ENCODE peak calls at places on chromosomes 5 and 9, in nine cellular contexts. D is endothelial cell; E is IMR-90; L is hepatic stellate cell; U is NCI-H1694; K is K562; W is amniotic stem cell; A is activated CD4-positive, CD25-positive, alpha-beta regulatory T cell; J is GM04503. V is an unnamed sample.

GRCh38 chr9:114002986-114003740 is 74.9 kb downstream of the AMBP start:
- DNase-seq in U (no peak), E (no peak), A (no peak), L (no peak), K (no peak), D (peak), J (no peak), W (no peak), V (no peak)

GRCh38 chr9:27272103-27272502 is 24.8 kb downstream of the EQTN start:
- DNase-seq in A (no peak), W (no peak), L (no peak), U (no peak), J (no peak), K (no peak), E (no peak), D (no peak), V (no peak)

GRCh38 chr5:113099822-113100221 is 123.2 kb downstream of the DCP2 start:
- DNase-seq in U (no peak), W (no peak), J (no peak), K (no peak), D (no peak), A (no peak), E (no peak), L (no peak), V (no peak)

GRCh38 chr9:8160787-8161186 is 361.2 kb upstream of the DMAC1 start:
- DNase-seq in D (no peak), E (no peak), J (no peak), W (no peak), L (no peak), U (no peak), K (no peak), A (no peak), V (no peak)

GRCh38 chr5:131679911-131680310 is 44.9 kb upstream of the RAPGEF6 start:
- DNase-seq in L (no peak), U (no peak), W (peak), J (peak), K (no peak), A (no peak), D (no peak), E (peak), V (no peak)

GRCh38 chr5:61332891-61333350 is 863 bp downstream of the ZSWIM6 start:
- DNase-seq in E (peak), W (no peak), A (peak), K (peak), D (peak), U (no peak), L (peak), J (no peak), V (no peak)

GRCh38 chr9:105117111-105117682 is 127.3 kb upstream of the SLC44A1 start:
- DNase-seq in D (no peak), U (no peak), A (no peak), K (no peak), L (no peak), E (no peak), W (no peak), J (no peak), V (no peak)

GRCh38 chr5:140764177-140765020 is 21.5 kb upstream of the PCDHA1 start:
- DNase-seq in D (no peak), E (no peak), L (no peak), J (no peak), A (no peak), W (no peak), K (no peak), U (no peak), V (no peak)

GRCh38 chr9:84899326-84899725 is 229.8 kb downstream of the NTRK2 start:
- DNase-seq in K (no peak), E (no peak), L (no peak), A (no peak), D (no peak), U (no peak), J (no peak), W (no peak), V (no peak)

GRCh38 chr5:150729859-150730258 is 29.0 kb downstream of the DCTN4 start:
- DNase-seq in L (no peak), W (no peak), K (no peak), J (no peak), A (no peak), U (no peak), D (no peak), E (peak), V (no peak)

GRCh38 chr9:89612566-89613278 is 7.9 kb downstream of the GADD45G start:
- DNase-seq in K (no peak), L (no peak), D (no peak), U (no peak), A (no peak), E (no peak), J (no peak), W (no peak), V (no peak)

GRCh38 chr5:143471666-143472411 is 68.4 kb upstream of the NR3C1 start:
- DNase-seq in E (peak), K (no peak), D (no peak), J (no peak), A (no peak), U (no peak), L (no peak), W (no peak), V (no peak)

GRCh38 chr5:35145671-35146317 is 84.5 kb downstream of the PRLR start:
- DNase-seq in K (no peak), A (no peak), W (no peak), U (no peak), L (no peak), D (no peak), J (no peak), E (peak), V (no peak)

GRCh38 chr5:151825445-151825844 is 53.7 kb downstream of the G3BP1 start:
- DNase-seq in D (peak), U (peak), K (peak), W (peak), J (no peak), A (peak), L (peak), E (peak), V (peak)

GRCh38 chr5:54186912-54187445 is 123.4 kb downstream of the ARL15 start:
- DNase-seq in E (no peak), L (no peak), W (no peak), U (no peak), A (no peak), J (no peak), K (no peak), D (no peak), V (no peak)

GRCh38 chr5:154199263-154199662 is 8.7 kb downstream of the GALNT10 start:
- DNase-seq in D (no peak), K (peak), J (no peak), A (no peak), L (peak), U (no peak), W (no peak), E (no peak), V (no peak)

GRCh38 chr5:132205385-132206125 is 22.1 kb downstream of the P4HA2 start:
- DNase-seq in A (no peak), E (peak), U (peak), L (no peak), D (no peak), J (no peak), W (no peak), K (no peak), V (no peak)

GRCh38 chr9:68690088-68690487 is 15.0 kb upstream of the PIP5K1B start:
- DNase-seq in W (no peak), A (no peak), J (no peak), L (no peak), D (no peak), E (no peak), K (no peak), U (no peak), V (no peak)

GRCh38 chr9:132591244-132591643 is 8.8 kb downstream of the BARHL1 start:
- DNase-seq in L (no peak), W (no peak), J (no peak), D (no peak), U (no peak), E (no peak), K (no peak), A (no peak), V (no peak)

GRCh38 chr5:154868702-154869101 is 10.3 kb downstream of the CNOT8 start:
- DNase-seq in K (no peak), E (peak), D (no peak), J (no peak), A (no peak), W (no peak), L (no peak), U (no peak), V (no peak)

GRCh38 chr5:179912951-179913350 is 5.3 kb upstream of the TBC1D9B start:
- DNase-seq in J (no peak), L (no peak), A (no peak), D (no peak), W (no peak), K (no peak), E (no peak), U (no peak), V (no peak)

GRCh38 chr9:89923961-89924504 is 319.2 kb downstream of the GADD45G start:
- DNase-seq in D (no peak), A (no peak), J (no peak), W (no peak), E (no peak), L (no peak), U (no peak), K (no peak), V (no peak)

GRCh38 chr5:108726446-108727091 is 21.1 kb upstream of the FER start:
- DNase-seq in A (no peak), L (no peak), U (no peak), J (no peak), W (no peak), E (peak), D (no peak), K (peak), V (no peak)

GRCh38 chr5:35947085-35947484 is 8.7 kb upstream of the CAPSL start:
- DNase-seq in J (no peak), W (no peak), A (no peak), U (no peak), L (no peak), E (no peak), K (no peak), D (no peak), V (no peak)

GRCh38 chr9:74942801-74943200 is 9.9 kb downstream of the C9orf40 start:
- DNase-seq in A (no peak), E (peak), D (no peak), W (no peak), U (no peak), J (no peak), L (no peak), K (no peak), V (no peak)

GRCh38 chr9:137129456-137130175 is 9.3 kb upstream of the GRIN1 start:
- DNase-seq in A (peak), U (peak), L (peak), D (peak), W (peak), E (peak), J (peak), K (peak), V (peak)

GRCh38 chr9:127715443-127716337 is at the start of the genes PTRH1 and TTC16:
- DNase-seq in K (peak), D (peak), W (peak), J (peak), U (peak), L (peak), A (peak), E (peak), V (peak)

GRCh38 chr5:126031989-126032716 is 391.1 kb upstream of the GRAMD2B start:
- DNase-seq in A (no peak), U (no peak), D (no peak), W (peak), E (peak), J (no peak), K (no peak), L (peak), V (no peak)

GRCh38 chr9:85089188-85089969 is 419.9 kb downstream of the NTRK2 start:
- DNase-seq in W (no peak), D (no peak), E (no peak), L (no peak), A (no peak), J (no peak), K (no peak), U (no peak), V (no peak)

GRCh38 chr5:134043793-134044525 is 39.2 kb upstream of the VDAC1 start:
- DNase-seq in W (no peak), E (no peak), L (no peak), D (no peak), A (no peak), K (no peak), J (no peak), U (no peak), V (no peak)

GRCh38 chr5:10635861-10636350 is 72.0 kb downstream of the ANKRD33B start:
- DNase-seq in L (no peak), W (no peak), A (no peak), U (no peak), E (no peak), J (no peak), D (no peak), K (no peak), V (no peak)

GRCh38 chr9:123609844-123610243 is 253.8 kb downstream of the CRB2 start:
- DNase-seq in K (no peak), L (no peak), J (no peak), A (no peak), W (no peak), D (no peak), E (no peak), U (no peak), V (no peak)

GRCh38 chr5:1112596-1113331 is 901 bp upstream of the SLC12A7 start:
- DNase-seq in A (no peak), D (no peak), E (no peak), U (no peak), J (no peak), K (no peak), W (no peak), L (no peak), V (no peak)

GRCh38 chr9:34520096-34520495 is 2.7 kb downstream of the ENHO start:
- DNase-seq in K (no peak), U (no peak), J (no peak), A (no peak), W (no peak), L (no peak), E (no peak), D (no peak), V (no peak)

GRCh38 chr9:129485140-129485758 is 135.7 kb downstream of the C9orf50 start:
- DNase-seq in U (no peak), D (no peak), J (no peak), L (no peak), A (no peak), E (no peak), W (no peak), K (no peak), V (no peak)

GRCh38 chr5:76379855-76380254 is 23.2 kb upstream of the IQGAP2 start:
- DNase-seq in D (no peak), A (no peak), E (no peak), L (no peak), J (no peak), W (no peak), K (no peak), U (no peak), V (no peak)

V was measured in neural crest cell.